ENCODE peak calls at places on chromosomes 2 and 18, in six cellular contexts. K is bronchial epithelial cell, L is foreskin fibroblast, C is epithelial cell of esophagus, T is activated B cell treated with CpG ODN at 0.5 μM for 24 hours, A is Peyer's patch. G is an unnamed sample.
A peak's percentile ranks its signal among the peaks of the same experiment; 100 is the strongest.

GRCh38 chr2:160482673-160483072 is 10.9 kb downstream of the RBMS1 start:
- DNase-seq in K (no peak), L (no peak), C (no peak), T (no peak), A (peak; percentile 70), G (no peak)

GRCh38 chr2:165621086-165621560 is 151.6 kb downstream of the CSRNP3 start:
- DNase-seq in K (peak; percentile 45), L (peak; percentile 55), C (peak; percentile 31), T (no peak), A (no peak), G (no peak)

GRCh38 chr18:10100236-10100635 is 186.4 kb downstream of the VAPA start:
- DNase-seq in K (no peak), L (peak; percentile 67), C (no peak), T (no peak), A (no peak), G (no peak)

GRCh38 chr2:220847006-220847405 is 725.1 kb downstream of the EPHA4 start:
- DNase-seq in K (no peak), L (peak; percentile 31), C (peak; percentile 48), T (no peak), A (no peak), G (no peak)

GRCh38 chr2:25159947-25160346 is 8.4 kb downstream of the POMC start:
- DNase-seq in K (no peak), L (peak; percentile 39), C (no peak), T (no peak), A (no peak), G (no peak)

GRCh38 chr2:88199912-88200682 is 30.0 kb downstream of the THNSL2 start:
- DNase-seq in K (peak; percentile 27), L (peak; percentile 44), C (peak; percentile 39), T (no peak), A (peak; percentile 64), G (peak; percentile 56)

GRCh38 chr2:16069663-16069932 is 129.2 kb downstream of the MYCN start:
- DNase-seq in K (no peak), L (no peak), C (no peak), T (no peak), A (no peak), G (no peak)

GRCh38 chr2:188456114-188456909 is 164.6 kb downstream of the GULP1 start:
- DNase-seq in K (no peak), L (no peak), C (no peak), T (no peak), A (no peak), G (no peak)

GRCh38 chr2:101418704-101419663 is 31.7 kb upstream of the CREG2 start:
- DNase-seq in K (peak; percentile 66), L (peak; percentile 82), C (peak; percentile 77), T (no peak), A (peak; percentile 81), G (peak; percentile 67)

GRCh38 chr18:5630766-5631413 is 87.1 kb upstream of the EPB41L3 start:
- DNase-seq in K (no peak), L (peak; percentile 1), C (no peak), T (no peak), A (no peak), G (no peak)

GRCh38 chr2:200747668-200748618 is 63.8 kb upstream of the BZW1 start:
- DNase-seq in K (peak; percentile 37), L (peak; percentile 74), C (no peak), T (no peak), A (no peak), G (no peak)

GRCh38 chr2:77642339-77642738 is 120.2 kb upstream of the LRRTM4 start:
- DNase-seq in K (no peak), L (no peak), C (no peak), T (no peak), A (no peak), G (no peak)

DNA sequence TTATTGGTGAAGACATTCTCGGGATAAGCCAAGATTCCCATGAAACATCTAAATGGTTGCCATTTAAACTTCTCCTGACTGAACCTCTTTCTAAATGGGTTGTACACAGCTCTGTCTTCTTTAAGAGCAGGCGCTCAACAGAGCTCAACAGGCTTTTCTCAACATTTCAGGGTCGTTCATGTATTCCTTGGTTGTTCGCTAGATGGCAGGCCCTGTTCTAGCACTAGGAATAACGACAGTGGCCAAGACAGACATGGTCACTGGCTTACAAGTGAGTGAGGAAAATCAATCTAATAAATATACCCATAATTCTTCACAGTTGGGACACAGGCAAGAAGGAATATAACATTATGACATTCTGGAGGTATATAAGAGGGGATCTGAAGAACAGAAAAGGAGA is 154.5 kb downstream of the SMAD2 start:
- DNase-seq in K (peak; percentile 9), L (no peak), C (no peak), T (no peak), A (no peak), G (no peak)
- TF ChIP-seq CTCF in K (no peak), L (peak; percentile 17), C (no peak), T (no peak), A (no peak), G (peak; percentile 13)

GRCh38 chr2:75102011-75102410 is 97.3 kb downstream of the TACR1 start:
- DNase-seq in K (no peak), L (no peak), C (no peak), T (no peak), A (no peak), G (no peak)

GRCh38 chr2:75099521-75099922 is 99.8 kb downstream of the TACR1 start:
- DNase-seq in K (no peak), L (no peak), C (no peak), T (no peak), A (no peak), G (no peak)

GRCh38 chr2:75100011-75100680 is 99.2 kb downstream of the TACR1 start:
- DNase-seq in K (peak; percentile 57), L (peak; percentile 79), C (peak; percentile 71), T (no peak), A (no peak), G (no peak)

GRCh38 chr2:75100691-75101236 is 98.6 kb downstream of the TACR1 start:
- DNase-seq in K (no peak), L (no peak), C (no peak), T (no peak), A (no peak), G (no peak)

DNA sequence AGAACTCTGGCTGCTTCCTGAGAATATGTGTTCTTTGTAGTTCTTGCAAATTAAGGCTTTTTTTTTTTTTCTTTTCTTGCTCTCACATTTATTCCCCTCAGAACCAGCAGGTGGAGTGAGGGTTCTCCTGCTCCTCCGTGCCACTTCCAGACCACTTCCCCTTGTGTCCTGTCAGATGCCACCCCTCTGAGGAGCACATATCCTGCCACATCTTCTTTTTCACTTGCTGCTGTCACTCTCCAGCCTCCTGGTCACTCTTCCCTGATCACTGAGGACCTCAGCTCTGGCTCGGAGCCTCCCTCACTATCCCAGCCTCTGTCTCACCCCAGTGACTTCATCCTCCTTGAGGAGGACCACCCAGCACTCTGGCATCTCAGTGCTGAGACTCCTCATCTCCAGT is 100.5 kb downstream of the TACR1 start:
- DNase-seq in K (peak; percentile 29), L (peak; percentile 39), C (peak; percentile 30), T (no peak), A (no peak), G (no peak)
- TF ChIP-seq CTCF in K (peak; percentile 38), L (peak; percentile 59), C (peak; percentile 51), T (no peak), A (no peak), G (peak; percentile 14)

GRCh38 chr2:49687873-49688272 is 533.6 kb upstream of the FSHR start:
- DNase-seq in K (peak; percentile 5), L (no peak), C (peak; percentile 4), T (no peak), A (no peak), G (no peak)
- TF ChIP-seq CTCF in K (no peak), L (no peak), C (peak; percentile 35), T (no peak), A (no peak), G (no peak)

DNA sequence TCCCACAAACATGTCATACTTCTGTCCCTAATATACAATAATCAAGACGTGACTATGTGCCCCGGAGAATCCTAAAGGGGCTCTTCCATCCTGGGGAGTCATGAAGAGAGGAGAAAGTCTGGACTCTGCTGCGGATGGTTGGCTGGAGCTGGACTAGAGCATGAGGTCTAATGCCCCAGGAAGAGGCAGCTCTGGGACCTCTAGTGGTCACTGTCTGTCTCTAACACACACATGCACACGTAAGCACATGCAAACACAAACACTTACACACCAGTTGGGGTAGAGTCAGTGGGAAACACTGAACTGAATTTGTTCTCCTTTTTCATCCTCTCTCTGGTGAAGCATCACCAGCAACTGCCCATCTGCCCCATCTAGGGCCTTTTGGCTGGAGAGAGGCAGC is 271.6 kb downstream of the TDRD15 start:
- DNase-seq in K (no peak), L (no peak), C (no peak), T (no peak), A (no peak), G (no peak)
- TF ChIP-seq CTCF in K (peak; percentile 28), L (no peak), C (no peak), T (no peak), A (no peak), G (no peak)

GRCh38 chr2:46870051-46870839 is 45.4 kb downstream of the MCFD2 start:
- DNase-seq in K (no peak), L (peak; percentile 52), C (no peak), T (no peak), A (no peak), G (no peak)
- TF ChIP-seq CTCF in K (no peak), L (no peak), C (no peak), T (no peak), A (no peak), G (no peak)

DNA sequence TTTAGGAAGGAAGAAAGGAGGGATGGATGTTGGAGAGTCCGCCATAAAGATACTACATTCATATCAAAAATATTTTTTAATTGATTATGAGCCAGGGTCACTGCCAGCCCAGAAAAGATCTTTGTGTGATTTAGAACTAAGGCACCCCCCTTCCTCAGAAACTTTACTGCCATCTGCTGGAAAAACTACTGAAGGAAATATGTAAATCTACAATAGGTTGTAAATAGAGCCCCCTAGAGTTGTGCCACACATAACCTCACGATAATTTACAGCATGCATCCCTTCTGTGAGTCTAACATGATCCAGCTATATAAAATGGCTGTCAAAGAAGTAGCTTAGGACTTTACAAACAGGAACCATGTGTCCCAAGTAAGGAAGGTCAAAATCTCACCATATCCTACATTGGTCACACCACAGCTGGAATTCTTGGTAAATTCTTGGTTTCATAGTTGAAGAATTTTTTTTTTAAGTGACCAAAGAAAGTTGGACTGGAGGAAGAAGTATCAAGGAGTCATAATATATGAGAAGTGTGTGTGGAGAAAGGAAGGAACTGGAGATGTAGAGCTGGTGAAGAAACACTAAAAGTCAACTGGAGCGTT is 152.5 kb downstream of the CYP26B1 start:
- DNase-seq in K (peak; percentile 28), L (peak; percentile 39), C (peak; percentile 31), T (no peak), A (no peak), G (no peak)
- TF ChIP-seq CTCF in K (peak; percentile 40), L (peak; percentile 62), C (peak; percentile 36), T (no peak), A (no peak), G (no peak)

GRCh38 chr2:64988420-64989125 is 626 bp upstream of the SLC1A4 start:
- DNase-seq in K (peak; percentile 53), L (peak; percentile 93), C (peak; percentile 82), T (peak; percentile 62), A (peak; percentile 81), G (peak; percentile 71)
- TF ChIP-seq CTCF in K (peak; percentile 40), L (peak; percentile 35), C (no peak), T (no peak), A (no peak), G (no peak)

G was measured in GM13976.